ENCODE peak calls at places on chromosomes 7 and 10, in ten cellular contexts. R is non-pigmented ciliary epithelial cell; S is stimulated activated CD4-positive, alpha-beta T cell treated with anti-CD3 and anti-CD28 coated beads, Interleukin-12 subunit alpha, Interleukin-12 subunit beta, amount 100 ng/mL, for 4 hours; F is T-cell; I is fibroblast of the aortic adventitia; G is fibroblast of lung; H is stimulated activated CD8-positive, alpha-beta memory T cell treated with anti-CD3 and anti-CD28 coated beads, Interleukin-7, amount 100 ng/mL, for 48 hours; X is AG08395; C is SJSA1; E is NCI-H1105 treated with DMSO at 0.1 percent for 48 hours. Q is an unnamed sample.

GRCh38 chr10:93894516-93895378 is 969 bp downstream of the SLC35G1 start:
- DNase-seq in R (no peak), S (no peak), F (no peak), I (peak), G (peak), H (no peak), X (peak), C (peak), E (no peak), Q (no peak)

GRCh38 chr7:46568420-46569116 is 647.5 kb upstream of the IGFBP3 start:
- DNase-seq in R (no peak), S (no peak), F (no peak), I (no peak), G (no peak), H (no peak), X (no peak), C (no peak), E (no peak), Q (peak)

GRCh38 chr7:96495751-96496216 is 173.9 kb upstream of the SLC25A13 start:
- DNase-seq in R (no peak), S (no peak), F (no peak), I (no peak), G (no peak), H (no peak), X (no peak), C (no peak), E (peak), Q (peak)

GRCh38 chr10:102109166-102110116 is 10.7 kb downstream of the LDB1 start:
- DNase-seq in R (no peak), S (no peak), F (no peak), I (no peak), G (no peak), H (no peak), X (no peak), C (no peak), E (no peak), Q (no peak)

GRCh38 chr7:107078517-107078966 is 34.0 kb downstream of the PRKAR2B start:
- DNase-seq in R (no peak), S (no peak), F (no peak), I (peak), G (peak), H (no peak), X (no peak), C (no peak), E (peak), Q (no peak)

GRCh38 chr7:2838873-2839578 is 5.1 kb downstream of the GNA12 start:
- DNase-seq in R (no peak), S (no peak), F (no peak), I (no peak), G (no peak), H (no peak), X (no peak), C (no peak), E (no peak), Q (no peak)

GRCh38 chr10:122054046-122055025 is 65.4 kb downstream of the TACC2 start:
- DNase-seq in R (no peak), S (no peak), F (no peak), I (peak), G (peak), H (no peak), X (no peak), C (peak), E (no peak), Q (peak)

GRCh38 chr7:1193593-1194424 is 33.8 kb upstream of the ZFAND2A start:
- DNase-seq in R (no peak), S (peak), F (peak), I (peak), G (peak), H (no peak), X (peak), C (no peak), E (peak), Q (peak)

GRCh38 chr10:73131295-73131694 is 21.0 kb downstream of the NUDT13 start:
- DNase-seq in R (no peak), S (no peak), F (no peak), I (no peak), G (no peak), H (no peak), X (no peak), C (no peak), E (no peak), Q (no peak)

GRCh38 chr10:116104210-116104932 is 168.6 kb downstream of the GFRA1 start:
- DNase-seq in R (no peak), S (no peak), F (no peak), I (no peak), G (no peak), H (no peak), X (peak), C (no peak), E (no peak), Q (no peak)

GRCh38 chr10:14089556-14090297 is 241.0 kb downstream of the FRMD4A start:
- DNase-seq in R (no peak), S (no peak), F (no peak), I (no peak), G (no peak), H (no peak), X (no peak), C (no peak), E (no peak), Q (no peak)